ENCODE peak calls at places on chromosomes 2 and 18, in five cellular contexts. One of them, this sample, is unnamed.

GRCh38 chr18:57154389-57154788 is 7.5 kb downstream of the BOD1L2 start:
- DNase-seq in lower lobe of right lung: no peak
- DNase-seq in coronary artery: no peak
- DNase-seq in Peyer's patch: no peak
- DNase-seq in left ventricle myocardium inferior: no peak
- DNase-seq in this sample: no peak

GRCh38 chr18:32261003-32261402 is 71.2 kb downstream of the MEP1B start:
- DNase-seq in left ventricle myocardium inferior: no peak
- DNase-seq in coronary artery: no peak
- DNase-seq in lower lobe of right lung: no peak
- DNase-seq in Peyer's patch: no peak
- DNase-seq in this sample: no peak

GRCh38 chr18:45359275-45360009 is 255.8 kb upstream of the SLC14A2 start:
- DNase-seq in left ventricle myocardium inferior: no peak
- DNase-seq in coronary artery: no peak
- DNase-seq in Peyer's patch: no peak
- DNase-seq in lower lobe of right lung: peak; percentile 52
- DNase-seq in this sample: no peak

GRCh38 chr2:144426355-144426754 is 93.6 kb downstream of the ZEB2 start:
- DNase-seq in lower lobe of right lung: no peak
- DNase-seq in coronary artery: no peak
- DNase-seq in left ventricle myocardium inferior: no peak
- DNase-seq in Peyer's patch: no peak
- DNase-seq in this sample: no peak

GRCh38 chr18:79914614-79915160 is 36.8 kb downstream of the SLC66A2 start:
- DNase-seq in left ventricle myocardium inferior: no peak
- DNase-seq in lower lobe of right lung: peak; percentile 34
- DNase-seq in Peyer's patch: no peak
- DNase-seq in coronary artery: peak; percentile 69
- DNase-seq in this sample: no peak

GRCh38 chr2:59694176-59694575 is 859.3 kb downstream of the BCL11A start:
- DNase-seq in Peyer's patch: no peak
- DNase-seq in lower lobe of right lung: no peak
- DNase-seq in coronary artery: no peak
- DNase-seq in left ventricle myocardium inferior: no peak
- DNase-seq in this sample: no peak

GRCh38 chr18:62979172-62979571 is 263.8 kb downstream of the PHLPP1 start:
- DNase-seq in left ventricle myocardium inferior: no peak
- DNase-seq in Peyer's patch: no peak
- DNase-seq in lower lobe of right lung: peak; percentile 68
- DNase-seq in coronary artery: no peak
- DNase-seq in this sample: no peak

GRCh38 chr2:40666438-40666837 is 214.5 kb upstream of the SLC8A1 start:
- DNase-seq in lower lobe of right lung: no peak
- DNase-seq in left ventricle myocardium inferior: no peak
- DNase-seq in coronary artery: no peak
- DNase-seq in Peyer's patch: no peak
- DNase-seq in this sample: no peak

GRCh38 chr2:10221443-10221842 is 81.3 kb upstream of the HPCAL1 start:
- DNase-seq in Peyer's patch: no peak
- DNase-seq in lower lobe of right lung: peak; percentile 28
- DNase-seq in left ventricle myocardium inferior: no peak
- DNase-seq in coronary artery: no peak
- DNase-seq in this sample: no peak

GRCh38 chr2:96103388-96103705 is 13.0 kb downstream of the ADRA2B start:
- DNase-seq in lower lobe of right lung: peak; percentile 18
- DNase-seq in Peyer's patch: no peak
- DNase-seq in coronary artery: peak; percentile 61
- DNase-seq in left ventricle myocardium inferior: no peak
- DNase-seq in this sample: peak; percentile 28

GRCh38 chr18:77102246-77103040 is 30.1 kb downstream of the MBP start:
- DNase-seq in coronary artery: no peak
- DNase-seq in lower lobe of right lung: no peak
- DNase-seq in left ventricle myocardium inferior: no peak
- DNase-seq in Peyer's patch: no peak
- DNase-seq in this sample: no peak

GRCh38 chr2:46296840-46297545 is at the start of gene EPAS1:
- DNase-seq in coronary artery: peak; percentile 97
- DNase-seq in left ventricle myocardium inferior: peak; percentile 98
- DNase-seq in lower lobe of right lung: peak; percentile 97
- DNase-seq in Peyer's patch: peak; percentile 82
- DNase-seq in this sample: peak; percentile 88

GRCh38 chr2:637406-637776 is 39.8 kb downstream of the TMEM18 start:
- DNase-seq in coronary artery: peak; percentile 57
- DNase-seq in left ventricle myocardium inferior: no peak
- DNase-seq in lower lobe of right lung: no peak
- DNase-seq in Peyer's patch: no peak
- DNase-seq in this sample: no peak

GRCh38 chr2:95389256-95390119 is 13.0 kb upstream of the FAHD2A start:
- DNase-seq in Peyer's patch: no peak
- DNase-seq in left ventricle myocardium inferior: peak; percentile 61
- DNase-seq in lower lobe of right lung: no peak
- DNase-seq in coronary artery: peak; percentile 73
- DNase-seq in this sample: peak; percentile 41

GRCh38 chr2:101921319-101921960 is 70.3 kb upstream of the IL1R2 start:
- DNase-seq in lower lobe of right lung: no peak
- DNase-seq in Peyer's patch: no peak
- DNase-seq in left ventricle myocardium inferior: no peak
- DNase-seq in coronary artery: no peak
- DNase-seq in this sample: no peak

GRCh38 chr18:3675446-3675845 is 225.5 kb downstream of the TGIF1 start:
- DNase-seq in left ventricle myocardium inferior: no peak
- DNase-seq in Peyer's patch: no peak
- DNase-seq in coronary artery: no peak
- DNase-seq in lower lobe of right lung: no peak
- DNase-seq in this sample: no peak

GRCh38 chr2:71680925-71681324 is 227.6 kb downstream of the DYSF start:
- DNase-seq in lower lobe of right lung: no peak
- DNase-seq in left ventricle myocardium inferior: no peak
- DNase-seq in Peyer's patch: no peak
- DNase-seq in coronary artery: no peak
- DNase-seq in this sample: peak; percentile 23

GRCh38 chr2:237165405-237166276 is 80.0 kb downstream of the COPS8 start:
- DNase-seq in lower lobe of right lung: no peak
- DNase-seq in Peyer's patch: no peak
- DNase-seq in coronary artery: no peak
- DNase-seq in left ventricle myocardium inferior: no peak
- DNase-seq in this sample: no peak

GRCh38 chr2:227411990-227412350 is 24.2 kb upstream of the SCYGR1 start:
- DNase-seq in Peyer's patch: no peak
- DNase-seq in coronary artery: no peak
- DNase-seq in lower lobe of right lung: no peak
- DNase-seq in left ventricle myocardium inferior: no peak
- DNase-seq in this sample: no peak

GRCh38 chr2:72673279-72673678 is 152.6 kb downstream of the EXOC6B start:
- DNase-seq in left ventricle myocardium inferior: no peak
- DNase-seq in coronary artery: no peak
- DNase-seq in lower lobe of right lung: no peak
- DNase-seq in Peyer's patch: no peak
- DNase-seq in this sample: no peak

GRCh38 chr2:161943012-161943411 is 131.0 kb downstream of the DPP4 start:
- DNase-seq in left ventricle myocardium inferior: no peak
- DNase-seq in Peyer's patch: no peak
- DNase-seq in coronary artery: no peak
- DNase-seq in lower lobe of right lung: no peak
- DNase-seq in this sample: no peak

GRCh38 chr18:2986150-2986865 is 26.6 kb downstream of the LPIN2 start:
- DNase-seq in lower lobe of right lung: no peak
- DNase-seq in Peyer's patch: no peak
- DNase-seq in left ventricle myocardium inferior: no peak
- DNase-seq in coronary artery: no peak
- DNase-seq in this sample: no peak

GRCh38 chr2:77521482-77521881 is 694 bp downstream of the LRRTM4 start:
- DNase-seq in Peyer's patch: no peak
- DNase-seq in coronary artery: no peak
- DNase-seq in lower lobe of right lung: no peak
- DNase-seq in left ventricle myocardium inferior: no peak
- DNase-seq in this sample: no peak

GRCh38 chr2:28300921-28301341 is 91.7 kb upstream of the FOSL2 start:
- DNase-seq in lower lobe of right lung: no peak
- DNase-seq in Peyer's patch: no peak
- DNase-seq in left ventricle myocardium inferior: no peak
- DNase-seq in coronary artery: no peak
- DNase-seq in this sample: no peak

GRCh38 chr2:73917696-73918207 is 8.9 kb upstream of the DGUOK start:
- DNase-seq in lower lobe of right lung: no peak
- DNase-seq in coronary artery: no peak
- DNase-seq in Peyer's patch: no peak
- DNase-seq in left ventricle myocardium inferior: no peak
- DNase-seq in this sample: no peak

GRCh38 chr18:36464126-36464651 is 166.7 kb downstream of the FHOD3 start:
- DNase-seq in coronary artery: no peak
- DNase-seq in lower lobe of right lung: no peak
- DNase-seq in Peyer's patch: no peak
- DNase-seq in left ventricle myocardium inferior: no peak
- DNase-seq in this sample: no peak

GRCh38 chr2:239372835-239373234 is 28.0 kb downstream of the HDAC4 start:
- DNase-seq in lower lobe of right lung: peak; percentile 23
- DNase-seq in Peyer's patch: no peak
- DNase-seq in left ventricle myocardium inferior: peak; percentile 5
- DNase-seq in coronary artery: no peak
- DNase-seq in this sample: no peak

GRCh38 chr2:232928564-232929302 is 58.7 kb downstream of the SNORC start:
- DNase-seq in lower lobe of right lung: no peak
- DNase-seq in Peyer's patch: no peak
- DNase-seq in coronary artery: no peak
- DNase-seq in left ventricle myocardium inferior: no peak
- DNase-seq in this sample: no peak
- H3K4me3 ChIP-seq in lower lobe of right lung: peak overlapping the region; percentile 23
- H3K4me3 ChIP-seq in Peyer's patch: peak overlapping the region; percentile 35
- H3K4me3 ChIP-seq in coronary artery: peak overlapping the region; percentile 76
- H3K4me3 ChIP-seq in left ventricle myocardium inferior: peak overlapping the region; percentile 52
- H3K4me3 ChIP-seq in this sample: peak overlapping the region; percentile 34

GRCh38 chr2:1729264-1729663 is 15.1 kb downstream of the PXDN start:
- DNase-seq in Peyer's patch: peak; percentile 6
- DNase-seq in lower lobe of right lung: no peak
- DNase-seq in left ventricle myocardium inferior: no peak
- DNase-seq in coronary artery: no peak
- DNase-seq in this sample: no peak

GRCh38 chr2:1728821-1729220 is 15.5 kb downstream of the PXDN start:
- DNase-seq in left ventricle myocardium inferior: peak; percentile 18
- DNase-seq in Peyer's patch: peak; percentile 10
- DNase-seq in coronary artery: peak; percentile 72
- DNase-seq in lower lobe of right lung: peak; percentile 68
- DNase-seq in this sample: no peak

GRCh38 chr2:1727101-1727771 is 17.1 kb downstream of the PXDN start:
- DNase-seq in Peyer's patch: no peak
- DNase-seq in lower lobe of right lung: no peak
- DNase-seq in left ventricle myocardium inferior: peak; percentile 25
- DNase-seq in coronary artery: peak; percentile 74
- DNase-seq in this sample: no peak

GRCh38 chr2:1726558-1726957 is 17.8 kb downstream of the PXDN start:
- DNase-seq in left ventricle myocardium inferior: no peak
- DNase-seq in Peyer's patch: no peak
- DNase-seq in lower lobe of right lung: no peak
- DNase-seq in coronary artery: no peak
- DNase-seq in this sample: no peak

DNA sequence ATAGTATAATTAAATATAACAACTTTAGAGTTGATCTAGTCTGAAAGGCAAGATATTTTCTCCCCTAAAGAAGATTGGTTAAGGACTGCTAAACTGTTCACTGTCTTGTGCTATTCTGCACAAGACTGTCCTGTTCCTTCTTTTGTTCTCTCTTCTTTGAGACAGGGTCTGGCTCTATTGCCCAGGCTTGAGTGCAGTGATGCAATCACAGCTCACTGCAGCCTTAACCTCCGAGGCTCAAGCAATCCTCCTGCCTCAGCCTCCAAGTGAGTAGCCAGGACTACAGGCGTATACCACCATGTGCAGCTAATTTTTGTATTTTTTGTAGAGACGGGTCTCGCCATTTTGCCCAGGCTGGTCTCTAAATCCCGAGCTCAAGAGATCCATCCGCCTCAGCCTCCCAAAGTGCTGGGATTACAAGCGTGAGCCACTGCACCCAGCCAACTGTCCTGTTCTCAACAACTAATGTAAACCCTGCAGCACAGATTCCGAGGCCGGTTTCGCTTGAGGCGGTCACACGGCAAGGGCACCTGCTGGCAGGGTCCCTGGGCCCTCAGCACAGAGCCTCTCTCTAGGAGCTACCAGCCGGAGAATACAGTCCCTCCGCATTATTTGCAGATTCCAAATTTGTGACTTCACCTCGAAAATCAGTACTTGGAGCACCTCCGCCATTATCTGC is 16.4 kb downstream of the PXDN start:
- DNase-seq in left ventricle myocardium inferior: no peak
- DNase-seq in lower lobe of right lung: no peak
- DNase-seq in Peyer's patch: peak; percentile 5
- DNase-seq in coronary artery: peak; percentile 69
- DNase-seq in this sample: peak; percentile 35
- H3K27ac ChIP-seq in left ventricle myocardium inferior: no peak overlapping the region
- H3K27ac ChIP-seq in lower lobe of right lung: peak overlapping the region; percentile 66
- H3K27ac ChIP-seq in Peyer's patch: no peak overlapping the region
- H3K27ac ChIP-seq in coronary artery: peak overlapping the region; percentile 93
- H3K27ac ChIP-seq in this sample: peak overlapping the region; percentile 94

DNA sequence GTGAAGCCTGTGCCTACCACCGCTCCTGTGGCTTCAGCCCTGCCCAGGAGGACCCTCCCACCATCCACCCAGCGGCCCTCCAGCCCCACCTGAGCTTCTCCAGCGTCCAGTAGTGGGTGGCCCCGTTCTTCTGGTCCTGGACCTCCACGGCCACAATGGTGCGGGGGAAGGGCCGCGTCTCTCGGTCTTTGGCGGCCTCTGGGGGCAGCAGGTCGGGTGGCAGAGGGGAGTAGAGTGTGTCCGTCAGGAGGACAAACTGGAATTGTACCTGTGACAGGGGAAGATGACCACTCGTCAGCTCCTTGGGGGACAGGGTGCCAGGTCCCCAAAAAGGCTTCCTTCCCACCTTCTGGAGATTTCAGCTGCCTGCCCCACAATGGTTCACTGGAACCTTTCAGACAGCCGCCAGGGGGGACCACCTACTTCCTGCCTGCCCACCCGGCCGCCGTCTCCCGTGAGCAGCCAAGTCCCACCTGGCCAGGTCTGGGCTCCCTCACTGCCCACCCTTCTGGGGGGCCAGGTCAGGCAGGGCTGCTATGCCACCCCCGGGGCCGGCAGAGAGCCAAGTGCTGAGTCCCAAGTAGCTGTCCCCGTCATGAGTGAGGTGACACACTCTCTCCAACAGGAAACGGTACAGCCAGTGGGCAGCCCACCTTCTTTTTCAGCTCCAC is 59.3 kb downstream of the KIF1A start:
- DNase-seq in Peyer's patch: no peak
- DNase-seq in left ventricle myocardium inferior: no peak
- DNase-seq in lower lobe of right lung: no peak
- DNase-seq in coronary artery: no peak
- DNase-seq in this sample: no peak
- TF ChIP-seq CTCF in Peyer's patch: no peak
- TF ChIP-seq CTCF in left ventricle myocardium inferior: no peak
- TF ChIP-seq CTCF in lower lobe of right lung: no peak
- TF ChIP-seq CTCF in coronary artery: no peak
- TF ChIP-seq CTCF in this sample: no peak

DNA sequence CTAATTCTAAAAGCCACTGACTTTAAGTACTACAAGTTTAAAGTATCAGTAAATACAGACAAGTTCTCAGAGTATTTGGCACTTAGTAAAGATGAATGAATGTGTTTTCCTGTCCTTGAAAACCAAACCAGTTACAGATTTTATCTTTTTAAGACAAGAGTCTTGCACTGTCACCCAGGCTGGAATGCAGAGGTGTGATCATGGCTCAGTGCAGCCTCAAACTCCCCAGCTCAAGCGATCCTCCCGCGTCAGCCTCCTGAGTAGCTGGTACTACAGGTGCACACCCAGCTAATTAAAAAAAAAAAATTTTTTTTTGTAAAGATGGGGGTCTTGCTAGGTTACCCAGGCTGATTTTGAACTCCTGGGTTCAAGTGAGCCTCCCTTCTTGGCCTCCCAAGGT is 9.5 kb downstream of the RPS7 start:
- DNase-seq in left ventricle myocardium inferior: no peak
- DNase-seq in Peyer's patch: no peak
- DNase-seq in coronary artery: no peak
- DNase-seq in lower lobe of right lung: no peak
- DNase-seq in this sample: no peak
- H3K4me3 ChIP-seq in left ventricle myocardium inferior: no peak overlapping the region
- H3K4me3 ChIP-seq in Peyer's patch: no peak overlapping the region
- H3K4me3 ChIP-seq in coronary artery: no peak overlapping the region
- H3K4me3 ChIP-seq in lower lobe of right lung: no peak overlapping the region
- H3K4me3 ChIP-seq in this sample: no peak overlapping the region